ENCODE peak calls at places on chromosome 14, in eight cellular contexts. One of them, this sample, is unnamed.

GRCh38 chr14:93214598-93214997 is 7.5 kb downstream of the UBR7 start:
- DNase-seq in lung: no peak
- DNase-seq in T-helper 2 cell: no peak
- DNase-seq in CD4-positive, CD25-positive, alpha-beta regulatory T cell: no peak
- DNase-seq in AML-193: no peak
- DNase-seq in iris pigment epithelial cell: no peak
- DNase-seq in SK-N-SH: no peak
- DNase-seq in mucosa of gallbladder: no peak
- DNase-seq in this sample: no peak

GRCh38 chr14:84323450-84323849 is 1206.5 kb upstream of the FLRT2 start:
- DNase-seq in SK-N-SH: no peak
- DNase-seq in CD4-positive, CD25-positive, alpha-beta regulatory T cell: no peak
- DNase-seq in mucosa of gallbladder: no peak
- DNase-seq in T-helper 2 cell: no peak
- DNase-seq in AML-193: no peak
- DNase-seq in iris pigment epithelial cell: no peak
- DNase-seq in lung: no peak
- DNase-seq in this sample: no peak

GRCh38 chr14:41607966-41608663 is 1.4 kb downstream of the LRFN5 start:
- DNase-seq in lung: no peak
- DNase-seq in AML-193: no peak
- DNase-seq in CD4-positive, CD25-positive, alpha-beta regulatory T cell: no peak
- DNase-seq in T-helper 2 cell: no peak
- DNase-seq in mucosa of gallbladder: no peak
- DNase-seq in SK-N-SH: no peak
- DNase-seq in iris pigment epithelial cell: peak; percentile 1
- DNase-seq in this sample: no peak

GRCh38 chr14:58977366-58977765 is 211.1 kb upstream of the DAAM1 start:
- DNase-seq in SK-N-SH: no peak
- DNase-seq in T-helper 2 cell: no peak
- DNase-seq in lung: no peak
- DNase-seq in iris pigment epithelial cell: peak; percentile 45
- DNase-seq in AML-193: no peak
- DNase-seq in mucosa of gallbladder: no peak
- DNase-seq in CD4-positive, CD25-positive, alpha-beta regulatory T cell: no peak
- DNase-seq in this sample: no peak

GRCh38 chr14:101717663-101718490 is 43.6 kb upstream of the PPP2R5C start:
- DNase-seq in CD4-positive, CD25-positive, alpha-beta regulatory T cell: no peak
- DNase-seq in AML-193: no peak
- DNase-seq in mucosa of gallbladder: no peak
- DNase-seq in iris pigment epithelial cell: no peak
- DNase-seq in lung: no peak
- DNase-seq in T-helper 2 cell: no peak
- DNase-seq in SK-N-SH: no peak
- DNase-seq in this sample: peak; percentile 28

GRCh38 chr14:36217732-36218131 is 41.2 kb upstream of the PTCSC3 start:
- DNase-seq in AML-193: no peak
- DNase-seq in iris pigment epithelial cell: peak; percentile 52
- DNase-seq in T-helper 2 cell: no peak
- DNase-seq in CD4-positive, CD25-positive, alpha-beta regulatory T cell: no peak
- DNase-seq in lung: peak; percentile 76
- DNase-seq in SK-N-SH: no peak
- DNase-seq in mucosa of gallbladder: no peak
- DNase-seq in this sample: no peak

GRCh38 chr14:21711360-21711961 is 37.8 kb upstream of the OR4E1 start:
- DNase-seq in SK-N-SH: peak; percentile 34
- DNase-seq in lung: no peak
- DNase-seq in AML-193: peak; percentile 41
- DNase-seq in CD4-positive, CD25-positive, alpha-beta regulatory T cell: peak; percentile 68
- DNase-seq in iris pigment epithelial cell: peak; percentile 69
- DNase-seq in T-helper 2 cell: no peak
- DNase-seq in mucosa of gallbladder: no peak
- DNase-seq in this sample: no peak

GRCh38 chr14:42149609-42150261 is 543.1 kb downstream of the LRFN5 start:
- DNase-seq in SK-N-SH: no peak
- DNase-seq in iris pigment epithelial cell: no peak
- DNase-seq in mucosa of gallbladder: no peak
- DNase-seq in lung: no peak
- DNase-seq in CD4-positive, CD25-positive, alpha-beta regulatory T cell: no peak
- DNase-seq in AML-193: no peak
- DNase-seq in T-helper 2 cell: no peak
- DNase-seq in this sample: no peak

GRCh38 chr14:74634964-74635363 is 22.9 kb upstream of the LTBP2 start:
- DNase-seq in lung: no peak
- DNase-seq in iris pigment epithelial cell: no peak
- DNase-seq in AML-193: no peak
- DNase-seq in T-helper 2 cell: no peak
- DNase-seq in mucosa of gallbladder: no peak
- DNase-seq in CD4-positive, CD25-positive, alpha-beta regulatory T cell: no peak
- DNase-seq in SK-N-SH: no peak
- DNase-seq in this sample: no peak

GRCh38 chr14:104107101-104107581 is 21.6 kb downstream of the ASPG start:
- DNase-seq in SK-N-SH: no peak
- DNase-seq in lung: no peak
- DNase-seq in T-helper 2 cell: peak; percentile 2
- DNase-seq in mucosa of gallbladder: no peak
- DNase-seq in AML-193: no peak
- DNase-seq in iris pigment epithelial cell: no peak
- DNase-seq in CD4-positive, CD25-positive, alpha-beta regulatory T cell: no peak
- DNase-seq in this sample: peak; percentile 44

GRCh38 chr14:79949906-79950305 is 261.4 kb downstream of the DIO2 start:
- DNase-seq in SK-N-SH: no peak
- DNase-seq in lung: no peak
- DNase-seq in iris pigment epithelial cell: no peak
- DNase-seq in T-helper 2 cell: no peak
- DNase-seq in mucosa of gallbladder: no peak
- DNase-seq in CD4-positive, CD25-positive, alpha-beta regulatory T cell: no peak
- DNase-seq in AML-193: no peak
- DNase-seq in this sample: no peak